ENCODE peak calls at places on chromosomes 3 and 15, in seven cellular contexts. P, V, R, N, G, Y and S are unnamed samples.

GRCh38 chr15:36428102-36428845 is 151.2 kb upstream of the CDIN1 start:
- DNase-seq in V (no peak), Y (no peak), R (no peak), G (no peak), N (no peak), P (peak), S (peak)

GRCh38 chr15:70034141-70034540 is 63.6 kb downstream of the TLE3 start:
- DNase-seq in Y (no peak), R (no peak), V (peak), N (no peak), P (no peak), G (no peak), S (no peak)

GRCh38 chr3:184005981-184006507 is 11.6 kb downstream of the ABCC5 start:
- DNase-seq in V (no peak), R (no peak), Y (peak), N (no peak), G (peak), P (peak), S (peak)

GRCh38 chr3:188595890-188596376 is 442.0 kb downstream of the LPP start:
- DNase-seq in V (no peak), Y (no peak), P (no peak), R (no peak), N (no peak), G (no peak), S (no peak)

GRCh38 chr15:59255647-59256380 is 49.2 kb downstream of the LDHAL6B start:
- DNase-seq in P (no peak), Y (no peak), G (no peak), V (no peak), N (no peak), R (no peak), S (no peak)

GRCh38 chr3:59286791-59287531 is 237.1 kb upstream of the CFAP20DC start:
- DNase-seq in R (no peak), N (no peak), Y (no peak), P (no peak), G (peak), V (no peak), S (no peak)

GRCh38 chr15:35630570-35630969 is 84.6 kb upstream of the DPH6 start:
- DNase-seq in P (no peak), G (peak), V (no peak), Y (no peak), R (no peak), N (no peak), S (no peak)

GRCh38 chr3:69510481-69511031 is 124.7 kb upstream of the FRMD4B start:
- DNase-seq in Y (no peak), N (no peak), R (no peak), G (no peak), V (no peak), P (no peak), S (no peak)

GRCh38 chr3:16728762-16729745 is 123.8 kb upstream of the DAZL start:
- DNase-seq in P (no peak), Y (no peak), R (no peak), V (no peak), G (no peak), N (no peak), S (no peak)

GRCh38 chr3:50237754-50238548 is 1.9 kb downstream of the GNAI2 start:
- DNase-seq in P (no peak), N (peak), V (peak), Y (peak), R (peak), G (peak), S (peak)

GRCh38 chr3:40584625-40585189 is 59.9 kb downstream of the ZNF621 start:
- DNase-seq in Y (no peak), P (peak), N (peak), R (peak), V (peak), G (peak), S (peak)

GRCh38 chr15:74789171-74789627 is 7.3 kb downstream of the CSK start:
- DNase-seq in R (no peak), G (no peak), N (no peak), P (no peak), V (no peak), Y (no peak), S (no peak)

GRCh38 chr15:51341366-51342248 is at the start of gene GLDN:
- DNase-seq in R (peak), Y (peak), G (peak), N (no peak), P (peak), V (peak), S (no peak)

GRCh38 chr3:16048435-16049318 is 125.8 kb upstream of the GALNT15 start:
- DNase-seq in Y (no peak), P (peak), N (no peak), V (no peak), R (no peak), G (peak), S (peak)

GRCh38 chr3:16482770-16483531 is 30.5 kb downstream of the RFTN1 start:
- DNase-seq in P (no peak), G (peak), Y (peak), V (no peak), N (peak), R (no peak), S (no peak)

GRCh38 chr3:183309276-183309675 is 56.2 kb downstream of the B3GNT5 start:
- DNase-seq in Y (no peak), N (no peak), R (no peak), V (no peak), P (no peak), G (no peak), S (no peak)

GRCh38 chr15:62165793-62166380 is 802 bp upstream of the C2CD4B start:
- DNase-seq in Y (no peak), G (no peak), N (no peak), R (no peak), V (no peak), P (no peak), S (peak)

GRCh38 chr3:197007296-197007940 is 22.2 kb downstream of the MELTF start:
- DNase-seq in P (no peak), Y (no peak), N (no peak), G (no peak), V (no peak), R (peak), S (no peak)

GRCh38 chr15:72197460-72198409 is at the start of gene GRAMD2A:
- DNase-seq in V (no peak), G (peak), P (peak), R (no peak), Y (peak), N (no peak), S (peak)

GRCh38 chr3:97340940-97341339 is 423.6 kb upstream of the ARL6 start:
- DNase-seq in N (no peak), V (no peak), P (no peak), Y (no peak), G (peak), R (no peak), S (no peak)

GRCh38 chr3:187679638-187680396 is 9.6 kb upstream of the SST start:
- DNase-seq in G (peak), Y (peak), R (peak), V (peak), N (peak), P (peak), S (peak)

GRCh38 chr3:136937175-136937574 is 20.6 kb upstream of the IL20RB start:
- DNase-seq in G (no peak), Y (no peak), P (no peak), N (no peak), R (no peak), V (no peak), S (no peak)

GRCh38 chr3:61345020-61345419 is 93.8 kb upstream of the FHIT start:
- DNase-seq in G (no peak), V (no peak), Y (no peak), N (no peak), P (no peak), R (no peak), S (no peak)

GRCh38 chr15:67307889-67308597 is 53.5 kb downstream of the IQCH start:
- DNase-seq in G (no peak), R (no peak), Y (no peak), V (no peak), N (no peak), P (peak), S (peak)

GRCh38 chr3:107251819-107252218 is 125.4 kb upstream of the CCDC54 start:
- DNase-seq in R (no peak), G (no peak), P (peak), Y (no peak), N (no peak), V (no peak), S (no peak)

GRCh38 chr15:59168536-59168935 is 38.1 kb upstream of the LDHAL6B start:
- DNase-seq in N (no peak), G (no peak), R (no peak), P (no peak), V (no peak), Y (no peak), S (no peak)

GRCh38 chr15:48191574-48192225 is at the start of gene CTXN2:
- DNase-seq in G (peak), P (peak), Y (peak), R (no peak), V (no peak), N (no peak), S (no peak)

GRCh38 chr15:33955945-33956344 is 12.4 kb upstream of the CHRM5 start:
- DNase-seq in R (no peak), G (peak), N (no peak), Y (peak), V (no peak), P (peak), S (no peak)